ENCODE peak calls at places on chromosome 12, in seven cellular contexts. D, M, U, L, G, K and J are unnamed samples.
A peak's percentile ranks its signal among the peaks of the same experiment; 100 is the strongest.

GRCh38 chr12:54019111-54019811 is 9.0 kb upstream of the HOXC6 start:
- DNase-seq in D (no peak), M (no peak), U (peak; percentile 53), L (peak; percentile 68), G (peak; percentile 74), K (peak; percentile 72), J (no peak)

GRCh38 chr12:56431850-56432249 is 17.4 kb downstream of the TIMELESS start:
- DNase-seq in D (no peak), M (peak; percentile 43), U (no peak), L (no peak), G (no peak), K (peak; percentile 2), J (no peak)

GRCh38 chr12:69915964-69916363 is 90.9 kb downstream of the MYRFL start:
- DNase-seq in D (no peak), M (no peak), U (no peak), L (no peak), G (no peak), K (no peak), J (no peak)

GRCh38 chr12:52119398-52120254 is 40.1 kb downstream of the SMIM41 start:
- DNase-seq in D (peak; percentile 64), M (no peak), U (peak; percentile 90), L (peak; percentile 88), G (peak; percentile 96), K (peak; percentile 31), J (peak; percentile 53)

GRCh38 chr12:116060765-116061164 is 216.7 kb downstream of the MED13L start:
- DNase-seq in D (no peak), M (peak; percentile 35), U (no peak), L (no peak), G (no peak), K (peak; percentile 58), J (no peak)

GRCh38 chr12:46160081-46160980 is 108.5 kb downstream of the SLC38A1 start:
- DNase-seq in D (no peak), M (peak; percentile 44), U (no peak), L (no peak), G (no peak), K (peak; percentile 53), J (peak; percentile 26)

GRCh38 chr12:48901278-48901677 is 24.0 kb downstream of the FKBP11 start:
- DNase-seq in D (no peak), M (peak; percentile 52), U (no peak), L (no peak), G (no peak), K (no peak), J (no peak)

GRCh38 chr12:78792052-78792698 is 72.4 kb upstream of the SYT1 start:
- DNase-seq in D (no peak), M (no peak), U (no peak), L (no peak), G (no peak), K (no peak), J (no peak)

GRCh38 chr12:57765003-57765697 is 1.7 kb downstream of the CYP27B1 start:
- DNase-seq in D (no peak), M (peak; percentile 17), U (peak; percentile 78), L (peak; percentile 80), G (peak; percentile 78), K (peak; percentile 55), J (no peak)

GRCh38 chr12:2169489-2169888 is 116.7 kb downstream of the CACNA1C start:
- DNase-seq in D (no peak), M (no peak), U (no peak), L (no peak), G (no peak), K (no peak), J (no peak)

GRCh38 chr12:109209082-109209481 is 92.7 kb downstream of the ACACB start:
- DNase-seq in D (no peak), M (no peak), U (no peak), L (no peak), G (no peak), K (no peak), J (no peak)

GRCh38 chr12:24795699-24796385 is 153.1 kb downstream of the BCAT1 start:
- DNase-seq in D (no peak), M (no peak), U (no peak), L (no peak), G (no peak), K (peak; percentile 17), J (no peak)

GRCh38 chr12:65742481-65742971 is 81.8 kb upstream of the HMGA2 start:
- DNase-seq in D (peak; percentile 59), M (peak; percentile 44), U (peak; percentile 78), L (no peak), G (no peak), K (peak; percentile 47), J (no peak)

GRCh38 chr12:85993746-85994145 is 119.7 kb downstream of the NTS start:
- DNase-seq in D (no peak), M (no peak), U (no peak), L (no peak), G (no peak), K (no peak), J (no peak)
- H2AK5ac ChIP-seq in D (no peak overlapping the region), M (no peak overlapping the region), U (no peak overlapping the region), L (no peak overlapping the region), G (no peak overlapping the region), K (no peak overlapping the region), J (no peak overlapping the region)

DNA sequence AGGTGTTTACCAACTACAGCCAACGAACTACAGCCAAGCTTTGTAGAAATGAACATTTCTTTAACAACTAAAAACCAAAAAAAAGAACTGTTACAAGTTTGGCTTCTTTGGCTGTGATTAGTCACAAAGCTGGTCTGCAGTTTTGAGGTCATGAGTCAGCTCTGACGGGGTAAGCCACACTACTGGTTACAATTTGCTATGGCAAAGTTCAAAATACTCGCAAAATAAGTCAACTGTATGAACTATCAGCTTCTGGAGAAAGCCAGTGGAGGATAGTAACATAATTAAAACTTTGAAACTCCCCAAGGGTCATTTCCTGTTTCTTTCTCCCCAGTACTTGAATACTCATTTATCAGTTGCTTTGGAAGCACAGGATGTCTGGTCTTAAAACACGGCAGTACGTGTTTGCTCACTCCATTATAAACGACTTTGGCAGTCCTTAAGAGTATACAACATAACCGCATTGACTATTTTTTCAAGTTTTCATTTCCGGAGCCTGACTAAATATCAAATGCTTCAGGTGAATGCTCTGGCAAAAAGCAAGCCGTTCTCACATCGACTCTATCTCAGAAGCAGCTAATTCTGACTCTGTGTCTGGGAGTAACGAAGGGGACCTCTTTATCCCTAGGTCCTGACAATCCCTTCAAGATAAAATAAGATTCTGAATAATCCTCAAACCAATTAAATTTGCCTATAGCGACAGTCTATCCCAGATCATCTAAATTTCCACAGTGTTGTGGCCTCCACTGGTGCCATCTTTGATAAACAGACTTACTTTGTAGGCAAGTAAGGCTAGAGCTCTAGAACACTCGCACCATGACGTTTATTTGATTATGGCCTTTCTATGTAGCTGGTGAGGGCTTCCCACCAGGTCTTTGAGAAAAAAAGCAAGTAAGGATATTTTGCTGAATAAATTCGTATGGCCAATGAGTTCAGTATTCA is 10.6 kb downstream of the PHLDA1 start:
- DNase-seq in D (no peak), M (peak; percentile 99), U (peak; percentile 54), L (no peak), G (no peak), K (peak; percentile 99), J (peak; percentile 87)
- H3K9ac ChIP-seq in D (no peak overlapping the region), M (peak overlapping the region; percentile 87), U (no peak overlapping the region), L (no peak overlapping the region), G (no peak overlapping the region), K (peak overlapping the region; percentile 87), J (no peak overlapping the region)

DNA sequence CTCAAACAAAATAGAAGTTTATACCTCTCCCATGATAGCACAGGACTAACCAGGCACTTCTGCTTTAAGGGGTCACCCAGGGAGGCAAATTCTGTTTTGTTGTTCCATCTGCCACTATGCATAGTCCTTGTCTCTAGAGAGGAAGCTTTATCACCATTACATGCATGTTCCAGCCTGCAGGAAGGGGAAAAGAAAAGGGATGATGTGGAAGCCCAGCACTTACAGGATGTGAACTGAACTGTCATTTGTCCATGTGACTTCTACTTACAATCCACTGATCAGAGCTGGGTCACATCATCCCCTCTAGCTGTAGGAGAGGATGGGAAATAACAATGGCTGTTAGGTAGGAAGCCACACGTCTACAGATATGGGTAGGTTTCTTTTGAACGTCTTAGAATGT is 203.1 kb downstream of the PTPRO start:
- DNase-seq in D (no peak), M (no peak), U (peak; percentile 37), L (no peak), G (no peak), K (no peak), J (no peak)
- H2AK5ac ChIP-seq in D (no peak overlapping the region), M (no peak overlapping the region), U (no peak overlapping the region), L (no peak overlapping the region), G (no peak overlapping the region), K (no peak overlapping the region), J (no peak overlapping the region)

GRCh38 chr12:118463677-118464076 is 87.3 kb downstream of the SUDS3 start:
- DNase-seq in D (no peak), M (no peak), U (no peak), L (no peak), G (no peak), K (no peak), J (peak; percentile 21)

GRCh38 chr12:118467576-118467975 is 91.2 kb downstream of the SUDS3 start:
- DNase-seq in D (no peak), M (no peak), U (no peak), L (no peak), G (no peak), K (no peak), J (no peak)
- H3K9ac ChIP-seq in D (no peak overlapping the region), M (no peak overlapping the region), U (no peak overlapping the region), L (no peak overlapping the region), G (no peak overlapping the region), K (no peak overlapping the region), J (no peak overlapping the region)

GRCh38 chr12:27293463-27293862 is 39.2 kb upstream of the BMAL2 start:
- DNase-seq in D (no peak), M (peak; percentile 62), U (no peak), L (no peak), G (no peak), K (no peak), J (no peak)
- H2AK5ac ChIP-seq in D (no peak overlapping the region), M (no peak overlapping the region), U (no peak overlapping the region), L (no peak overlapping the region), G (no peak overlapping the region), K (no peak overlapping the region), J (no peak overlapping the region)

GRCh38 chr12:42574879-42575278 is 14.7 kb downstream of the PRICKLE1 start:
- DNase-seq in D (no peak), M (no peak), U (no peak), L (no peak), G (no peak), K (no peak), J (no peak)
- H3K9ac ChIP-seq in D (no peak overlapping the region), M (no peak overlapping the region), U (no peak overlapping the region), L (no peak overlapping the region), G (no peak overlapping the region), K (peak overlapping the region; percentile 28), J (no peak overlapping the region)